ENCODE peak calls at places on chromosome 9, in six cellular contexts. One of them, this sample, is unnamed.

GRCh38 chr9:98572054-98572627 is 136.6 kb downstream of the GABBR2 start:
- DNase-seq in IMR-90: peak; percentile 36
- DNase-seq in Peyer's patch: no peak
- DNase-seq in psoas muscle: no peak
- DNase-seq in CD8-positive, alpha-beta T cell: no peak
- DNase-seq in lower lobe of right lung: no peak
- DNase-seq in this sample: peak; percentile 16

GRCh38 chr9:132833451-132834130 is 44.5 kb downstream of the AK8 start:
- DNase-seq in IMR-90: no peak
- DNase-seq in Peyer's patch: no peak
- DNase-seq in psoas muscle: no peak
- DNase-seq in CD8-positive, alpha-beta T cell: no peak
- DNase-seq in lower lobe of right lung: no peak
- DNase-seq in this sample: no peak

GRCh38 chr9:36154213-36154952 is 14.8 kb upstream of the CCIN start:
- DNase-seq in IMR-90: peak; percentile 71
- DNase-seq in Peyer's patch: no peak
- DNase-seq in psoas muscle: no peak
- DNase-seq in CD8-positive, alpha-beta T cell: no peak
- DNase-seq in lower lobe of right lung: peak; percentile 77
- DNase-seq in this sample: no peak

GRCh38 chr9:115098226-115098965 is 19.6 kb downstream of the TNC start:
- DNase-seq in IMR-90: no peak
- DNase-seq in Peyer's patch: no peak
- DNase-seq in psoas muscle: no peak
- DNase-seq in CD8-positive, alpha-beta T cell: no peak
- DNase-seq in lower lobe of right lung: no peak
- DNase-seq in this sample: no peak

GRCh38 chr9:37144762-37145161 is 24.4 kb downstream of the ZCCHC7 start:
- DNase-seq in IMR-90: peak; percentile 38
- DNase-seq in Peyer's patch: no peak
- DNase-seq in psoas muscle: no peak
- DNase-seq in CD8-positive, alpha-beta T cell: no peak
- DNase-seq in lower lobe of right lung: no peak
- DNase-seq in this sample: no peak

GRCh38 chr9:101485873-101486692 is 47.6 kb upstream of the RNF20 start:
- DNase-seq in IMR-90: peak; percentile 41
- DNase-seq in Peyer's patch: no peak
- DNase-seq in psoas muscle: peak; percentile 66
- DNase-seq in CD8-positive, alpha-beta T cell: no peak
- DNase-seq in lower lobe of right lung: peak; percentile 48
- DNase-seq in this sample: no peak

GRCh38 chr9:127521919-127522304 is 70.6 kb downstream of the LRSAM1 start:
- DNase-seq in IMR-90: no peak
- DNase-seq in Peyer's patch: no peak
- DNase-seq in psoas muscle: no peak
- DNase-seq in CD8-positive, alpha-beta T cell: no peak
- DNase-seq in lower lobe of right lung: peak; percentile 70
- DNase-seq in this sample: no peak

GRCh38 chr9:79883073-79883645 is 311.4 kb downstream of the TLE4 start:
- DNase-seq in IMR-90: no peak
- DNase-seq in Peyer's patch: peak; percentile 74
- DNase-seq in psoas muscle: no peak
- DNase-seq in CD8-positive, alpha-beta T cell: peak; percentile 54
- DNase-seq in lower lobe of right lung: no peak
- DNase-seq in this sample: no peak

GRCh38 chr9:2174911-2175310 is 159.8 kb downstream of the SMARCA2 start:
- DNase-seq in IMR-90: no peak
- DNase-seq in Peyer's patch: no peak
- DNase-seq in psoas muscle: no peak
- DNase-seq in CD8-positive, alpha-beta T cell: no peak
- DNase-seq in lower lobe of right lung: no peak
- DNase-seq in this sample: no peak

GRCh38 chr9:124899845-124900244 is 37.9 kb downstream of the ARPC5L start:
- DNase-seq in IMR-90: no peak
- DNase-seq in Peyer's patch: no peak
- DNase-seq in psoas muscle: no peak
- DNase-seq in CD8-positive, alpha-beta T cell: no peak
- DNase-seq in lower lobe of right lung: no peak
- DNase-seq in this sample: no peak

GRCh38 chr9:7862170-7862569 is 62.6 kb upstream of the DMAC1 start:
- DNase-seq in IMR-90: no peak
- DNase-seq in Peyer's patch: no peak
- DNase-seq in psoas muscle: no peak
- DNase-seq in CD8-positive, alpha-beta T cell: no peak
- DNase-seq in lower lobe of right lung: no peak
- DNase-seq in this sample: no peak

GRCh38 chr9:73780916-73781315 is 629.3 kb downstream of the ANXA1 start:
- DNase-seq in IMR-90: no peak
- DNase-seq in Peyer's patch: no peak
- DNase-seq in psoas muscle: no peak
- DNase-seq in CD8-positive, alpha-beta T cell: no peak
- DNase-seq in lower lobe of right lung: no peak
- DNase-seq in this sample: no peak

GRCh38 chr9:69120380-69121154 is 53.5 kb upstream of the TJP2 start:
- DNase-seq in IMR-90: no peak
- DNase-seq in Peyer's patch: no peak
- DNase-seq in psoas muscle: no peak
- DNase-seq in CD8-positive, alpha-beta T cell: no peak
- DNase-seq in lower lobe of right lung: peak; percentile 89
- DNase-seq in this sample: no peak

GRCh38 chr9:114869845-114870244 is 60.5 kb downstream of the TNFSF8 start:
- DNase-seq in IMR-90: no peak
- DNase-seq in Peyer's patch: peak; percentile 44
- DNase-seq in psoas muscle: no peak
- DNase-seq in CD8-positive, alpha-beta T cell: peak; percentile 29
- DNase-seq in lower lobe of right lung: peak; percentile 52
- DNase-seq in this sample: no peak

GRCh38 chr9:112170235-112170634 is 4.9 kb downstream of the SUSD1 start:
- DNase-seq in IMR-90: no peak
- DNase-seq in Peyer's patch: no peak
- DNase-seq in psoas muscle: no peak
- DNase-seq in CD8-positive, alpha-beta T cell: no peak
- DNase-seq in lower lobe of right lung: peak; percentile 55
- DNase-seq in this sample: no peak

GRCh38 chr9:2765250-2765880 is 48.1 kb downstream of the KCNV2 start:
- DNase-seq in IMR-90: no peak
- DNase-seq in Peyer's patch: no peak
- DNase-seq in psoas muscle: no peak
- DNase-seq in CD8-positive, alpha-beta T cell: no peak
- DNase-seq in lower lobe of right lung: no peak
- DNase-seq in this sample: no peak

GRCh38 chr9:94928696-94929372 is 202.3 kb downstream of the AOPEP start:
- DNase-seq in IMR-90: peak; percentile 45
- DNase-seq in Peyer's patch: no peak
- DNase-seq in psoas muscle: no peak
- DNase-seq in CD8-positive, alpha-beta T cell: no peak
- DNase-seq in lower lobe of right lung: no peak
- DNase-seq in this sample: no peak

GRCh38 chr9:13942695-13943094 is 371.2 kb downstream of the NFIB start:
- DNase-seq in IMR-90: peak; percentile 98
- DNase-seq in Peyer's patch: no peak
- DNase-seq in psoas muscle: no peak
- DNase-seq in CD8-positive, alpha-beta T cell: no peak
- DNase-seq in lower lobe of right lung: no peak
- DNase-seq in this sample: no peak

GRCh38 chr9:20988061-20988460 is 43.4 kb downstream of the HACD4 start:
- DNase-seq in IMR-90: no peak
- DNase-seq in Peyer's patch: no peak
- DNase-seq in psoas muscle: no peak
- DNase-seq in CD8-positive, alpha-beta T cell: no peak
- DNase-seq in lower lobe of right lung: no peak
- DNase-seq in this sample: no peak

GRCh38 chr9:136513191-136513590 is 30.4 kb upstream of the SEC16A start:
- DNase-seq in IMR-90: no peak
- DNase-seq in Peyer's patch: no peak
- DNase-seq in psoas muscle: no peak
- DNase-seq in CD8-positive, alpha-beta T cell: no peak
- DNase-seq in lower lobe of right lung: no peak
- DNase-seq in this sample: no peak

GRCh38 chr9:136514022-136514714 is 31.3 kb upstream of the SEC16A start:
- DNase-seq in IMR-90: no peak
- DNase-seq in Peyer's patch: no peak
- DNase-seq in psoas muscle: no peak
- DNase-seq in CD8-positive, alpha-beta T cell: no peak
- DNase-seq in lower lobe of right lung: no peak
- DNase-seq in this sample: no peak

GRCh38 chr9:136511670-136512592 is 29.1 kb upstream of the SEC16A start:
- DNase-seq in IMR-90: no peak
- DNase-seq in Peyer's patch: no peak
- DNase-seq in psoas muscle: peak; percentile 79
- DNase-seq in CD8-positive, alpha-beta T cell: no peak
- DNase-seq in lower lobe of right lung: peak; percentile 72
- DNase-seq in this sample: peak; percentile 90

GRCh38 chr9:136511144-136511669 is 28.4 kb upstream of the SEC16A start:
- DNase-seq in IMR-90: no peak
- DNase-seq in Peyer's patch: no peak
- DNase-seq in psoas muscle: no peak
- DNase-seq in CD8-positive, alpha-beta T cell: no peak
- DNase-seq in lower lobe of right lung: no peak
- DNase-seq in this sample: no peak

DNA sequence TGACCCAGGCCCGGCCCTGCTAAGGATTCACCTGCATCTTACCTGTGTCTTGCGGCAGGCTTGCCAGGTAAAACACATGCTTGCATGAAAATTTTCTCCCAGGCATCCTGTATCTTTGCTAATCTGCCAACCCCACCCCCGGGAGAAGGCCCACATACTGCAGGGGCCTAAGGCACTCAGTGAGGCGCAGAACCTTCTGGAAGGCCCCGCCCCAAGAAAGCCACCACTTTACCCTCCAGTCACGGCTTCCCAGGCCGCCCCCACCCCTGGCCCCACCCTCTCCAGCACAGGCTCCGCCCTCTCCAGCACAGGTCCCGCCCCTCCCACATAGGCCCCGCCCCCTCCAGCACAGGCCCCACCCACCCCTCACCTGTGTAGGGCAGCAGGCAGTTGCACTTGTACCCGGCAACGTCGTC is 29.8 kb upstream of the SEC16A start:
- DNase-seq in IMR-90: no peak
- DNase-seq in Peyer's patch: no peak
- DNase-seq in psoas muscle: no peak
- DNase-seq in CD8-positive, alpha-beta T cell: no peak
- DNase-seq in lower lobe of right lung: no peak
- DNase-seq in this sample: no peak
- H3K27ac ChIP-seq in IMR-90: no peak overlapping the region
- H3K27ac ChIP-seq in Peyer's patch: no peak overlapping the region
- H3K27ac ChIP-seq in psoas muscle: peak overlapping the region; percentile 76
- H3K27ac ChIP-seq in CD8-positive, alpha-beta T cell: no peak overlapping the region
- H3K27ac ChIP-seq in lower lobe of right lung: peak overlapping the region; percentile 89
- H3K27ac ChIP-seq in this sample: peak overlapping the region; percentile 78

DNA sequence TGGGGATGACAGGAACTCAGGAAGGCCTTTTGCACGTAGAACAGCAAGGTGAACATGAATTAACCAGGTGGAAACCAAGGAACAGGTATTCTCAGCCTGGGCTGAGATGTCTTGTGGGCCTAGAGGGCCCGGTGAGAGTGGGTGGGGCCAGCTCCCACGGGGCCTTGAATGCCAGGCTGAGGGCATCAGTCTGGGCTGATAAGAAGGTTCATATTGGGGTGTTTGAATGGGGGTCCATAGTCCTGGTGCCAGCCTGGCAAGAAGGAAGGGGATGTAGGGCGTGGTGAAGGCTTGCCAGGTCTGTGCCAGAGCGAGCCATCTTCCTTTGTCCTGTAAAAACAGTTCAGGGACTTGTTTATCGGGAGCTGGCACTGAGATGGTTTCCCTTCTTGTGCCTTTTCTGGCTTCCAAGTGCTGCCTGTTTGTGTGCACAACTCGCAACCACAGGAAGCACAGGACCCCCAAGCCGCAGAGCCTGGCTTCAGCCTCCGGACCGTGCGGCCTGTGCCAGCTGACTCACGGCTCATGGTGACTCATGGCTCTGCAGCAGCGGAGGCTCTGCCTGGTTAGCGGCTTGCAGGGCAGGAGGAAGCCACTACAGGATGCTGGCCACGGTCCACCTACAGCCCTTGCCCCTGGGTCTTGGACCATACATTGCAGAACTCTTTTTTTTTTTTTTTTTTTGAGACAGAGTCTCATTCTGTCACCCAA is 2.4 kb downstream of the CARD19 start:
- DNase-seq in IMR-90: peak; percentile 98
- DNase-seq in Peyer's patch: peak; percentile 52
- DNase-seq in psoas muscle: peak; percentile 96
- DNase-seq in CD8-positive, alpha-beta T cell: peak; percentile 48
- DNase-seq in lower lobe of right lung: peak; percentile 93
- DNase-seq in this sample: peak; percentile 93
- H3K4me1 ChIP-seq in IMR-90: peaks cover 24% of the 10 kb centered on the region
- H3K4me1 ChIP-seq in Peyer's patch: peaks cover 6% of the 10 kb centered on the region
- H3K4me1 ChIP-seq in psoas muscle: peaks cover 32% of the 10 kb centered on the region
- H3K4me1 ChIP-seq in CD8-positive, alpha-beta T cell: peaks cover 72% of the 10 kb centered on the region
- H3K4me1 ChIP-seq in lower lobe of right lung: peaks cover 56% of the 10 kb centered on the region
- H3K4me1 ChIP-seq in this sample: no peaks in the 10 kb centered on the region

GRCh38 chr9:116741742-116742141 is 54.6 kb downstream of the TRIM32 start:
- DNase-seq in IMR-90: no peak
- DNase-seq in Peyer's patch: no peak
- DNase-seq in psoas muscle: no peak
- DNase-seq in CD8-positive, alpha-beta T cell: no peak
- DNase-seq in lower lobe of right lung: no peak
- DNase-seq in this sample: no peak

GRCh38 chr9:116737137-116737546 is 50.0 kb downstream of the TRIM32 start:
- DNase-seq in IMR-90: peak; percentile 66
- DNase-seq in Peyer's patch: peak; percentile 44
- DNase-seq in psoas muscle: peak; percentile 86
- DNase-seq in CD8-positive, alpha-beta T cell: peak; percentile 12
- DNase-seq in lower lobe of right lung: peak; percentile 82
- DNase-seq in this sample: peak; percentile 76

GRCh38 chr9:116736406-116736805 is 49.3 kb downstream of the TRIM32 start:
- DNase-seq in IMR-90: no peak
- DNase-seq in Peyer's patch: no peak
- DNase-seq in psoas muscle: no peak
- DNase-seq in CD8-positive, alpha-beta T cell: no peak
- DNase-seq in lower lobe of right lung: no peak
- DNase-seq in this sample: no peak

DNA sequence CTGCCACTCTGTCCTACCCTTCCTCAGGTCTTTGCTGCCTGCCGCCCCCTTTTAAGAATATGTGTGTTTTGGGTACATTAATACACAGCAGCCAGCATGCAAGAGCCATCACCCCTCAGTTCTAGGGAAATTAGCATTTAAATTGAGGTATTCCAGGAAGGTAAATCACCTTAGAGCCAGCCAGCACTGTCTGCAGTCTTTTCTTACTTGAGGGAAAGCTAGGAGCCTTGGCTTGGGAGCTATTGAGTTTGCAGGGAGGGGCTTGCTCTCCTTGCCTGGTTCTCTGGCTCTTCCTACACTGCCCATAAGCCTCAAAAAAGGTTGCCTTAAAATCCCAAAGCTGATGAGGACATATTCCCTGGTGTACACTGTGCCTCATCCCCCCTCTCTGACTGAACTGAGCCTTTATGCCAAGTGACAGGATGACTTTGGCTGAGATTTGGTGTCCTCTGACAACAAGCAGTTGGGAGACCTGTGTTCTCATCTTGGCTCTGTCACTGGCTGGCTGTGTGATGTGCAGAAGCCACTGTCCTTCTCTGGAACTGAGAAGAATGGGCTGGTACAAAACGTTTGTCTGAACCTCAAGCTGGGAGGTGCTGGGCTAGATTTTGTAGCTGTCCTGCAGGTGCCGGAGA is 54.1 kb downstream of the TRIM32 start:
- DNase-seq in IMR-90: no peak
- DNase-seq in Peyer's patch: no peak
- DNase-seq in psoas muscle: no peak
- DNase-seq in CD8-positive, alpha-beta T cell: no peak
- DNase-seq in lower lobe of right lung: no peak
- DNase-seq in this sample: no peak
- H3K27ac ChIP-seq in IMR-90: no peak overlapping the region
- H3K27ac ChIP-seq in Peyer's patch: no peak overlapping the region
- H3K27ac ChIP-seq in psoas muscle: no peak overlapping the region
- H3K27ac ChIP-seq in CD8-positive, alpha-beta T cell: no peak overlapping the region
- H3K27ac ChIP-seq in lower lobe of right lung: no peak overlapping the region
- H3K27ac ChIP-seq in this sample: no peak overlapping the region

GRCh38 chr9:129320575-129321311 is 142.7 kb upstream of the IER5L start:
- DNase-seq in IMR-90: peak; percentile 82
- DNase-seq in Peyer's patch: no peak
- DNase-seq in psoas muscle: peak; percentile 72
- DNase-seq in CD8-positive, alpha-beta T cell: peak; percentile 15
- DNase-seq in lower lobe of right lung: peak; percentile 76
- DNase-seq in this sample: peak; percentile 80
- H3K4me1 ChIP-seq in IMR-90: peaks cover 30% of the 10 kb centered on the region
- H3K4me1 ChIP-seq in Peyer's patch: no peaks in the 10 kb centered on the region
- H3K4me1 ChIP-seq in psoas muscle: peaks cover 29% of the 10 kb centered on the region
- H3K4me1 ChIP-seq in CD8-positive, alpha-beta T cell: peaks cover 22% of the 10 kb centered on the region
- H3K4me1 ChIP-seq in lower lobe of right lung: peaks cover 52% of the 10 kb centered on the region
- H3K4me1 ChIP-seq in this sample: peaks cover 78% of the 10 kb centered on the region